ENCODE peak calls at places on chromosome 1, in four cellular contexts. X is CD8-positive, alpha-beta T cell; A is ovary; D is psoas muscle. S is an unnamed sample. For H3K4me1, the result is how much of the 10 kb centered on the place peaks cover.

GRCh38 chr1:204255225-204255624 is 41.4 kb upstream of the GOLT1A start:
- DNase-seq in X (no peak), A (no peak), D (no peak), S (no peak)

GRCh38 chr1:42973304-42973703 is 14.6 kb upstream of the SLC2A1 start:
- DNase-seq in X (no peak), A (no peak), D (no peak), S (no peak)

GRCh38 chr1:110916669-110917306 is 43.8 kb downstream of the CD53 start:
- DNase-seq in X (no peak), A (no peak), D (no peak), S (no peak)

GRCh38 chr1:44025816-44026215 is 5.4 kb downstream of the SLC6A9 start:
- DNase-seq in X (no peak), A (no peak), D (peak), S (no peak)

GRCh38 chr1:93537924-93538323 is 90.0 kb downstream of the FNBP1L start:
- DNase-seq in X (no peak), A (no peak), D (no peak), S (no peak)

GRCh38 chr1:6179564-6180175 is 451 bp downstream of the CHD5 start:
- DNase-seq in X (no peak), A (no peak), D (no peak), S (no peak)

GRCh38 chr1:205632374-205633169 is 761 bp upstream of the ELK4 start:
- DNase-seq in X (no peak), A (no peak), D (no peak), S (no peak)

GRCh38 chr1:14345925-14346550 is 252.4 kb upstream of the KAZN start:
- DNase-seq in X (no peak), A (no peak), D (no peak), S (no peak)

GRCh38 chr1:228735871-228736586 is 750 bp downstream of the RHOU start:
- DNase-seq in X (peak), A (peak), D (peak), S (peak)

GRCh38 chr1:118578276-118578675 is 393.2 kb upstream of the SPAG17 start:
- DNase-seq in X (no peak), A (no peak), D (no peak), S (no peak)

GRCh38 chr1:99119193-99119592 is 114.5 kb upstream of the PLPPR5 start:
- DNase-seq in X (no peak), A (no peak), D (no peak), S (no peak)

GRCh38 chr1:229437443-229437842 is 3.5 kb upstream of the ACTA1 start:
- DNase-seq in X (no peak), A (no peak), D (no peak), S (no peak)

DNA sequence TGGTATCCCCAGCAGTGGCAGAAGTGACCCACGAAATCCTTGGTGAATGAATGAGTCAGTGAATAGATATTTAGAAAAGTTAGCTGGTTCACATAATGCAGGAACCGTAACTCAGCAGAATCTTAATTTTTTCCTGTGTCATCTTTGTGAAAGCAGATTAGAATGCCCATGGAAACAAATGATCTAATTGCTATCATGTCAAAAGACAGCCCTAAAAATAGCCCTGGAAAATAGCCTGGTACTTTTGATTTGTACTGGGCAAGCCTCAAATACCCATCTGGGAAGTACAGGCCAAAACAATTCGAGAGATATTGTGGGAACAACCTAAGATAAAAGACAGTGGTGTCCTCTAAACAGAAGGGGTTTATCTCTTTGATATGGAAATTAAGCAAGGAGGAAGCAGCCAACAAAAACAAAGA is 21.1 kb downstream of the FYB2 start:
- DNase-seq in X (no peak), A (no peak), D (no peak), S (no peak)
- H3K4me3 ChIP-seq in X (no peak), A (no peak), D (no peak), S (no peak)

GRCh38 chr1:23529146-23530088 is 1.6 kb downstream of the E2F2 start:
- DNase-seq in X (no peak), A (no peak), D (no peak), S (no peak)

GRCh38 chr1:23533288-23534130 is 2.5 kb upstream of the E2F2 start:
- DNase-seq in X (no peak), A (no peak), D (no peak), S (no peak)

GRCh38 chr1:23531695-23532094 is 662 bp upstream of the E2F2 start:
- DNase-seq in X (no peak), A (no peak), D (no peak), S (no peak)

GRCh38 chr1:23530089-23530749 is 814 bp downstream of the E2F2 start:
- DNase-seq in X (no peak), A (no peak), D (no peak), S (no peak)

GRCh38 chr1:23530750-23531651 is at the start of gene E2F2:
- DNase-seq in X (peak), A (peak), D (peak), S (peak)
- H3K4me1 ChIP-seq in X (half or more), A (under half), D (under half), S (under half)

DNA sequence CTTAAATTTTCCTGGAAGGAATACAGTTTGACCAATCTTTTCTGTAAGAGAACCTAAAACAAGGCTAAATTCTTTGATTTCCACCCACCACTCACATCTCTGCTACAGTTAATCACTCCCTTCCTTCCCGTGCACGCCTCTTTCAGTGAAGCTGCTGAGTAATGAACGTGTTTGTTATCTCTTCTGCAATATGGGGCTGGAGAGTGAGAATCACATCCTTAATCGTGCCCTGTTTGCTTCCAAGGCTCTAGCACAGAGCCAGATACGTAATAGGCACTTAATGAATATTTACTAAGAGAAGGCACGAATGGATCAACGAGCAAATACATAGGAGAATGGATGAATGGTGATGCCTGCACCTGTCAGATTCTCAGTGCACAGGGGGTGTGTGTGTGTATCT is 22.1 kb upstream of the FAM43B start:
- DNase-seq in X (no peak), A (no peak), D (no peak), S (no peak)
- H3K4me3 ChIP-seq in X (no peak), A (no peak), D (no peak), S (no peak)

GRCh38 chr1:109559995-109560394 is 11.6 kb downstream of the GNAI3 start:
- DNase-seq in X (no peak), A (no peak), D (no peak), S (no peak)

GRCh38 chr1:109557520-109557919 is 9.1 kb downstream of the GNAI3 start:
- DNase-seq in X (no peak), A (no peak), D (no peak), S (no peak)

GRCh38 chr1:109556563-109556962 is 8.1 kb downstream of the GNAI3 start:
- DNase-seq in X (no peak), A (no peak), D (no peak), S (no peak)
- H3K4me1 ChIP-seq in X (under half), A (under half), D (under half), S (under half)

GRCh38 chr1:236281286-236282158 is at the start of gene ERO1B:
- DNase-seq in X (peak), A (peak), D (peak), S (peak)

GRCh38 chr1:236284291-236284711 is 2.5 kb upstream of the ERO1B start:
- DNase-seq in X (no peak), A (no peak), D (no peak), S (no peak)

GRCh38 chr1:236280438-236281285 is 1.1 kb downstream of the ERO1B start:
- DNase-seq in X (peak), A (no peak), D (no peak), S (peak)

GRCh38 chr1:236282159-236282716 is 480 bp upstream of the ERO1B start:
- DNase-seq in X (no peak), A (no peak), D (no peak), S (no peak)

GRCh38 chr1:236282719-236283118 is 961 bp upstream of the ERO1B start:
- DNase-seq in X (no peak), A (no peak), D (no peak), S (no peak)
- H3K4me3 ChIP-seq in X (peak), A (peak), D (peak), S (peak)